ENCODE peak calls at places on chromosomes 7 and 10, in ten cellular contexts. A is NCI-H1092 treated with DMSO at 0.1 percent for 48 hours; F is HepG2; W is OCI-LY7; C is mesothelial cell of epicardium; M is activated naive CD4-positive, alpha-beta T cell treated with anti-CD3 and anti-CD28 coated beads, Interleukin-2, amount 50 U/mL, for 16 hours; Z is WERI-Rb-1; Q is endothelial cell; N is fibroblast of pulmonary artery; D is activated effector memory CD4-positive, alpha-beta T cell treated with anti-CD3 and anti-CD28 coated beads, Interleukin-2, amount 50 U/mL, for 16 hours. P is an unnamed sample.

GRCh38 chr10:51892965-51893658 is 193.7 kb upstream of the CSTF2T start:
- DNase-seq in A (peak), F (peak), W (peak), C (no peak), M (no peak), Z (peak), Q (peak), N (peak), D (no peak), P (no peak)

GRCh38 chr7:24741691-24742639 is 15.3 kb downstream of the GSDME start:
- DNase-seq in A (no peak), F (no peak), W (no peak), C (no peak), M (no peak), Z (no peak), Q (no peak), N (peak), D (no peak), P (peak)

GRCh38 chr7:156942708-156943090 is 6.8 kb upstream of the NOM1 start:
- DNase-seq in A (no peak), F (no peak), W (no peak), C (no peak), M (peak), Z (no peak), Q (no peak), N (no peak), D (no peak), P (no peak)

GRCh38 chr7:138902156-138902555 is 79.0 kb downstream of the KIAA1549 start:
- DNase-seq in A (no peak), F (no peak), W (no peak), C (no peak), M (no peak), Z (no peak), Q (no peak), N (no peak), D (no peak), P (no peak)

GRCh38 chr7:158732483-158733219 is 28.0 kb upstream of the NCAPG2 start:
- DNase-seq in A (no peak), F (no peak), W (no peak), C (no peak), M (no peak), Z (no peak), Q (no peak), N (no peak), D (no peak), P (no peak)

GRCh38 chr10:31619410-31620095 is 300.5 kb downstream of the ZEB1 start:
- DNase-seq in A (no peak), F (no peak), W (no peak), C (no peak), M (no peak), Z (no peak), Q (no peak), N (no peak), D (no peak), P (no peak)

GRCh38 chr7:109763611-109764010 is 1193.9 kb downstream of the DNAJB9 start:
- DNase-seq in A (peak), F (no peak), W (no peak), C (no peak), M (no peak), Z (no peak), Q (no peak), N (no peak), D (no peak), P (no peak)

GRCh38 chr7:127447326-127447945 is 54.9 kb upstream of the ZNF800 start:
- DNase-seq in A (peak), F (peak), W (peak), C (no peak), M (peak), Z (peak), Q (peak), N (peak), D (peak), P (no peak)

GRCh38 chr10:91879514-91880170 is 29.6 kb downstream of the FGFBP3 start:
- DNase-seq in A (no peak), F (no peak), W (no peak), C (no peak), M (no peak), Z (peak), Q (no peak), N (no peak), D (no peak), P (no peak)

GRCh38 chr10:91891285-91892001 is 17.8 kb downstream of the FGFBP3 start:
- DNase-seq in A (no peak), F (peak), W (no peak), C (no peak), M (no peak), Z (no peak), Q (no peak), N (peak), D (no peak), P (no peak)

GRCh38 chr7:158828343-158829020 is 827 bp downstream of the ESYT2 start:
- DNase-seq in A (peak), F (no peak), W (peak), C (peak), M (no peak), Z (peak), Q (peak), N (no peak), D (peak), P (peak)

GRCh38 chr7:119935418-119936025 is 337.5 kb upstream of the KCND2 start:
- DNase-seq in A (peak), F (peak), W (peak), C (no peak), M (no peak), Z (no peak), Q (no peak), N (peak), D (no peak), P (no peak)

GRCh38 chr10:51832652-51833383 is 133.4 kb upstream of the CSTF2T start:
- DNase-seq in A (no peak), F (peak), W (no peak), C (no peak), M (peak), Z (no peak), Q (no peak), N (peak), D (no peak), P (no peak)

GRCh38 chr10:30151581-30152389 is 92.4 kb upstream of the JCAD start:
- DNase-seq in A (no peak), F (no peak), W (no peak), C (no peak), M (no peak), Z (no peak), Q (no peak), N (peak), D (no peak), P (peak)

GRCh38 chr7:74092321-74092963 is 8.8 kb downstream of the LIMK1 start:
- DNase-seq in A (no peak), F (no peak), W (peak), C (no peak), M (no peak), Z (no peak), Q (no peak), N (no peak), D (no peak), P (no peak)